ENCODE peak calls at places on chromosomes 16 and 17, in four cellular contexts. B is neural crest cell, I is heart right ventricle, C is AG10803. Y is an unnamed sample.

GRCh38 chr16:89363621-89364393 is 126.6 kb downstream of the ANKRD11 start:
- DNase-seq in B (no peak), I (no peak), C (peak), Y (peak)

GRCh38 chr16:27195941-27196595 is 7.3 kb upstream of the KDM8 start:
- DNase-seq in B (no peak), I (no peak), C (no peak), Y (no peak)

GRCh38 chr17:78780852-78781338 is 1.2 kb downstream of the CYTH1 start:
- DNase-seq in B (no peak), I (no peak), C (no peak), Y (no peak)

GRCh38 chr16:89697616-89698331 is 3.7 kb downstream of the SPATA2L start:
- DNase-seq in B (no peak), I (no peak), C (no peak), Y (no peak)

GRCh38 chr17:55426851-55427586 is 5.4 kb upstream of the MMD start:
- DNase-seq in B (no peak), I (no peak), C (peak), Y (no peak)

GRCh38 chr17:38600906-38601305 is 4.8 kb downstream of the SRCIN1 start:
- DNase-seq in B (no peak), I (no peak), C (no peak), Y (peak)

GRCh38 chr17:1730345-1731193 is 6.1 kb downstream of the WDR81 start:
- DNase-seq in B (no peak), I (peak), C (peak), Y (no peak)

GRCh38 chr16:11241480-11242204 is 14.4 kb downstream of the SOCS1 start:
- DNase-seq in B (no peak), I (no peak), C (no peak), Y (no peak)

GRCh38 chr16:85553436-85554113 is 59.5 kb upstream of the GSE1 start:
- DNase-seq in B (no peak), I (peak), C (peak), Y (peak)
- TF ChIP-seq CTCF in B (peak), I (peak), C (no peak), Y (no peak)

GRCh38 chr17:34366051-34366450 is 3.0 kb upstream of the CCL1 start:
- DNase-seq in B (no peak), I (no peak), C (no peak), Y (no peak)

GRCh38 chr17:34366529-34367107 is 3.6 kb upstream of the CCL1 start:
- DNase-seq in B (no peak), I (no peak), C (no peak), Y (no peak)

GRCh38 chr17:34369196-34369500 is 6.1 kb upstream of the CCL1 start:
- DNase-seq in B (no peak), I (no peak), C (no peak), Y (no peak)

GRCh38 chr17:34368455-34369195 is 5.6 kb upstream of the CCL1 start:
- DNase-seq in B (no peak), I (no peak), C (no peak), Y (no peak)

GRCh38 chr17:34367486-34368270 is 4.6 kb upstream of the CCL1 start:
- DNase-seq in B (no peak), I (no peak), C (no peak), Y (no peak)
- TF ChIP-seq CTCF in B (no peak), I (no peak), C (no peak), Y (no peak)

GRCh38 chr17:19785854-19786253 is 37.8 kb upstream of the ALDH3A1 start:
- DNase-seq in B (no peak), I (no peak), C (no peak), Y (no peak)
- TF ChIP-seq CTCF in B (no peak), I (no peak), C (no peak), Y (no peak)

DNA sequence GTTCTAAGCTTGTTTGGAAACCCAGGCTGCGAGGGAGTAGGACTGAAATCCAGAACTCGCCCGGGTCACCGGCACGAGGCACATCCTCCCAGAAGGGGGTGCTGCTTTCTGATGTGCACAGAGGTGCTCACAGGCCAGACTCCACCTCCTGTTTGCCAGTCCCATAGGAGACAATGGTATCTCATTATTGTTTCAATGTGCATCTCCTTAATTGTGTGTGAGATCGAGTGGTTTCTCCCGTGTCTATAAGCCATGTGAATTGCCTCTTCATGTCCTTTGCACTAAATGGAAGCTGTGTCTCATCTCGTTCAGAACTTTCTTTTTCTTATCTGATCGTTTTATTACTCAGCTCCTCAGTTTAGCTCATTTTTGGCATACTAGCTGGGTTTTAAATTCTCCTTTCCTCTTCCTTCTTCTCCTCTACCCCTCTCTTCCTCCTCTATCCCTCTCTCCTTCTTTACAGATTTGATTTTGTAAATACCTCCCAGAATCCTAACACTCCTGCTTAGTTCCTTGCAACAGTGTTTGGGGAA is 32.1 kb upstream of the PRKCB start:
- DNase-seq in B (peak), I (peak), C (peak), Y (peak)
- TF ChIP-seq CTCF in B (peak), I (peak), C (peak), Y (peak)

DNA sequence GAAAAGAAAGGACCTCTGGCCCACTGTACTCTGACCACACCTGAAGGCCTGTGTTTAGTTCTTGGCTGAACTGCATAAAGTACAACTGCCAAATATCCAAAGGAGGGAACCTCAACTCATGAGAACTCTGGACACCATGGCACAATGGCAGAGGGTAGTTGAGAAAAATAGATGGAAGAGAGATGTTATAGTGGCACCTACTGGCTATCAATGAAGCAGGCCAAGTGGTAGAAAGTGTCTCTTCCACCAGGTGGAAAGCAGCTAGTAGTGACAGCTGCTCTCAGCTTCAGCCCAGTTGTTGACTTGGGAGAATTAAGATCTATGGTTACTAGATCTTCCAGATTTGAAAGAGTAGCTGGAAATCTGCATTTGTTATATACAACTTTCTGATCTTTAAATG is 3.2 kb downstream of the MED31 start:
- DNase-seq in B (no peak), I (no peak), C (no peak), Y (no peak)
- TF ChIP-seq CTCF in B (no peak), I (no peak), C (peak), Y (no peak)

DNA sequence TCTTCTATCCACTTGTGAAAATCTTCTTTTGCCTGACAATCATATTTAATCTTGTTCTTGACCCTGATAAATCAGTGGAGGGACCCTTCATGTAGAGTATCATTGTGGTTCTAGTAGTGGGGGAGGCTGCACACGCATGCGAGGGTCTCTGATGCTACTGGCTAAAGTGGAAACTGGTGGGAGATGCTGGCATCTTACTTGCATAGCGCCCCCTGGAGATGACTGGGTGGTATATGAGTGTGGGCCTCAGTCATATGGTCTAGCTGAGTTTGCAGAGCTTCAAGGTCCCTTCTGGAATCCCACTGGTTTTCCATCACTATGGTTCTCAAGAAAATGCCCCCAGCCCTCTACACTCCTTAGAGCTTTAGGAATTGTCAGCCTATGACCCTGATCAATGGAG is 236.4 kb upstream of the AXIN2 start:
- DNase-seq in B (no peak), I (no peak), C (no peak), Y (no peak)
- TF ChIP-seq CTCF in B (peak), I (peak), C (no peak), Y (peak)

GRCh38 chr17:77376795-77377751 is 236.3 kb downstream of the SEC14L1 start:
- DNase-seq in B (no peak), I (no peak), C (peak), Y (no peak)
- TF ChIP-seq CTCF in B (no peak), I (no peak), C (no peak), Y (no peak)

DNA sequence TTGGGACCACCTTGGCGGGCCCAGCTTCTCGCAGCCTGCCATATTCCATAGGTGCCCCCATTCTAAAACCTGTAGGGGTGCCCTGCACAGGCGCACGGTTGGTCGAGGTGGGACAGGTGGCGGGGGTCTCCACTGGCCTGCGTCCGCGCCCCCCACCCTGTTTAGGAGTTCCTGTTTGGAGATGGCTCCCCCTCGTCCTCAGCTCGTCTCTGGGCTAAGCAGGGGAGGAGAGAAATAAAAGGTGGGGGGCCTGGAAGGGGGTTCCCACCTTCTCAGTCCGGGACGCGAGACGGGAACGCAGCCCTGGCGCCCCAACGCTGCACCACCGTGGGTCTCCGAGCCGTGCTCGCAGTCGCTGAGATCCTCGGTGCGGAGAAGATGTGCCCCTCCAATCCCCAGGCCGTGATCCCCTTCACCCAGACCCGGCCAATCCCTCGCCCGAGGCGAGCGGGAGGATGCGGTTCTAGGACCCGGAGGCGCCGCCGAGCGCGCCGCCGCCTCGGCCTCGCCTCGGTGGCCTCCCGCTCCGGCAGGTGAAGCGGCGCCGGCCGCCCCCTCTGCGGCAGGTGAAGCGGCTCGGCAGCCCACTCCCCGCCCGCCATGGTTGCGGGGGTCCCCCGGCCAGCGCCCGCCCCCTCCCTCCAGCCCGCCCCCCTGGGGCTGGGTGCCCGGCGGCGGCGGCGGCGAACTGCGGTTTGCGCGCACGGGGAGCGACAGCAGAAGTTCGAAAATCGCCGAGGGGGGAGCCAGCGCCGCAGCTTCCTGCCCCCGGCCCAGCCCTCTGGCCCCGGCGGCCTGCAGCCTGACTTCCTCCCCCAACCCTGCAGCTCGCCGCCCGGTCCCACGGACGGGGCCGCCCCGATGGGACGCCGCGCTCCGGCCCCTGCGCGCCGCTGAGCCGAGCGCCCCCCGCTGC is at the start of gene FMNL1:
- DNase-seq in B (no peak), I (peak), C (peak), Y (peak)
- TF ChIP-seq CTCF in B (no peak), I (no peak), C (no peak), Y (no peak)

DNA sequence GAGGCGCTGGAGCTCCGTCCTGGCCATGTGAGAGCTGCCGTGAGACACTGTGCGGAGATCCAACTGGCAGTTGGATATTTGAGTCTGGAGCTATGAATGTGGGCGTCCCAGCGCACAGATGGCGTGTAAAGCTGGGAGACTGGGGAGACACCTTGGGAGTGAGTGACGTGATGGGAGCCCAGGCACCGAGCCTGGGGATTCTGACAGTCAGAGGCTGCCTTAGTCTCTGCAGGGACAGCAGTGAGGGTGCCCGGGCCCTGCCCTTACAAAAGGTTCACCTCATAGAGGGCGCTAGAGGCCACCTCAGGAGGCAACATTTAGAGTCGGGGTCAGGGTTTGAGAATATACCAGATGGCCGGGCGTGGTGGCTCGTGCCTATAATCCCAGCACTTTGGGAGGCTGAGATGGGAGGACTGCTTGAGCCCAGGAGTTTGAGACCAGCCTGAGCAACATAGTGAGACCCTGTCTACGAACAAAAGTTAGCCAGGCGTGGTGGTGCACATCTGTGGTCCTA is 194.1 kb upstream of the GSE1 start:
- DNase-seq in B (no peak), I (no peak), C (no peak), Y (no peak)
- TF ChIP-seq CTCF in B (no peak), I (no peak), C (no peak), Y (no peak)

GRCh38 chr16:21263640-21264211 is 14.4 kb downstream of the CRYM start:
- DNase-seq in B (no peak), I (no peak), C (peak), Y (peak)
- TF ChIP-seq CTCF in B (no peak), I (no peak), C (no peak), Y (no peak)